ENCODE peak calls at places on chromosomes 1 and 21, in six cellular contexts. R is GM12892, J is K562, B is HepG2, C is SK-N-SH, X is H1. U is an unnamed sample.

GRCh38 chr1:59972216-59972924 is 45.8 kb upstream of the CYP2J2 start:
- DNase-seq in X (no peak), J (no peak), R (no peak), C (no peak), B (no peak), U (no peak)

GRCh38 chr1:177871633-177872562 is 98.0 kb downstream of the SEC16B start:
- DNase-seq in X (no peak), J (no peak), C (no peak), R (no peak), B (no peak), U (no peak)

GRCh38 chr1:12486401-12487005 is 131.5 kb downstream of the DHRS3 start:
- DNase-seq in J (no peak), B (no peak), X (no peak), R (no peak), C (no peak), U (no peak)

GRCh38 chr1:95974586-95974985 is 740.6 kb downstream of the RWDD3 start:
- DNase-seq in J (no peak), R (no peak), B (no peak), X (no peak), C (no peak), U (no peak)

GRCh38 chr1:200889571-200889970 is 5.1 kb upstream of the INAVA start:
- DNase-seq in C (no peak), J (no peak), B (no peak), X (no peak), R (no peak), U (no peak)

GRCh38 chr1:117675907-117676430 is 70.1 kb downstream of the TENT5C start:
- DNase-seq in B (no peak), X (no peak), R (no peak), C (no peak), J (no peak), U (no peak)

GRCh38 chr1:169202836-169203235 is 96.3 kb downstream of the ATP1B1 start:
- DNase-seq in X (no peak), J (no peak), C (no peak), B (peak), R (no peak), U (no peak)

GRCh38 chr1:153231363-153231762 is 14.0 kb downstream of the PRR9 start:
- DNase-seq in C (no peak), J (no peak), R (no peak), B (no peak), X (no peak), U (no peak)

GRCh38 chr1:220775238-220775853 is 11.4 kb upstream of the MTARC1 start:
- DNase-seq in R (no peak), B (peak), X (peak), J (peak), C (peak), U (peak)

DNA sequence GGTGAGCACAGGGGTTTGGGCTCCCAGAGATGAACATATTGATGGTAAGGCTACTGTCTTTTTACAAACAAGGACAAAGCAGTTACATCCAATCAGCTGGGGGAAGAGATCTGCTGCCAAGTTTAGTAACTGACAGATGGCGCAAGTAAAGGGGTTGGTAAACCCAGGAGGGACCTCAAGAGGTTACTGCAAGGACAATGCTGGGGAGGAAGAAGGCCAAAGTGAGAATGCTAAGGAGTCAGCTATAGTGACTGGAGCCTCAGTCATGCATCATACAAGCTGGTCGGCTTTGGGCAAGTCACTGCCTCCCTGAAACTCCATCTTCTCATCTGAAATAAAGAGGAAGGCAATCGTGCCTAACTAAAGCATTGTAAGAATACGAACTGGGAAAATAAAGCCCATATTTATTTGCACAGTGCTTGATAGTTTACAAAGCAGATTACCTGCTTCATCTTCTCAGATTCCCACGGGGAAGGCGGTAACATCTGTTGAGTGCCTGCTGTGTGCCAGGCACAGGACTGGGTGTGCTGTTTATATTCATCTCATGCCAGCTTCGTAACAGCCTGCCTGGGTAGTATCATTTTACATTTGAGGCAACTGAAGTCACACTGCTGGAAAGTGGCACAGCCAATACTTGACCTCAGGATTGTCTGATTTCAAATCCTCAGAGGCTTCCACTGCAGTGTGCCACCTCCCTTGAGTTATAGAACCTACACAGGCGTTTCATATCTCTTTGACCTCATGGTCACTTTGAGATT is 114.8 kb downstream of the BEND5 start:
- DNase-seq in C (no peak), B (no peak), J (no peak), X (no peak), R (no peak), U (no peak)
- TF ChIP-seq TAF1 in C (no peak), B (no peak), J (no peak), X (no peak), R (no peak), U (no peak)

GRCh38 chr1:209368864-209369598 is 214.5 kb upstream of the CAMK1G start:
- DNase-seq in X (no peak), J (no peak), R (no peak), C (no peak), B (no peak), U (no peak)

GRCh38 chr1:209367031-209367813 is 216.3 kb upstream of the CAMK1G start:
- DNase-seq in X (no peak), B (no peak), J (no peak), R (no peak), C (no peak), U (no peak)

GRCh38 chr1:209364716-209365115 is 218.8 kb upstream of the CAMK1G start:
- DNase-seq in C (no peak), X (no peak), B (no peak), J (no peak), R (no peak), U (no peak)

GRCh38 chr1:209363112-209363511 is 220.4 kb upstream of the CAMK1G start:
- DNase-seq in B (no peak), J (no peak), R (no peak), C (no peak), X (no peak), U (no peak)
- TF ChIP-seq TAF1 in B (no peak), J (no peak), R (no peak), C (no peak), X (no peak), U (no peak)

GRCh38 chr1:15852036-15852827 is 4.7 kb downstream of the SPEN start:
- DNase-seq in C (no peak), B (no peak), J (no peak), X (no peak), R (no peak), U (no peak)

GRCh38 chr1:15849775-15850449 is 2.4 kb downstream of the SPEN start:
- DNase-seq in J (peak), R (no peak), X (peak), C (peak), B (peak), U (no peak)

GRCh38 chr1:15848929-15849774 is 1.6 kb downstream of the SPEN start:
- DNase-seq in J (peak), C (peak), B (peak), X (peak), R (no peak), U (no peak)

GRCh38 chr1:15851251-15852035 is 3.9 kb downstream of the SPEN start:
- DNase-seq in X (peak), R (no peak), C (no peak), J (no peak), B (no peak), U (no peak)

DNA sequence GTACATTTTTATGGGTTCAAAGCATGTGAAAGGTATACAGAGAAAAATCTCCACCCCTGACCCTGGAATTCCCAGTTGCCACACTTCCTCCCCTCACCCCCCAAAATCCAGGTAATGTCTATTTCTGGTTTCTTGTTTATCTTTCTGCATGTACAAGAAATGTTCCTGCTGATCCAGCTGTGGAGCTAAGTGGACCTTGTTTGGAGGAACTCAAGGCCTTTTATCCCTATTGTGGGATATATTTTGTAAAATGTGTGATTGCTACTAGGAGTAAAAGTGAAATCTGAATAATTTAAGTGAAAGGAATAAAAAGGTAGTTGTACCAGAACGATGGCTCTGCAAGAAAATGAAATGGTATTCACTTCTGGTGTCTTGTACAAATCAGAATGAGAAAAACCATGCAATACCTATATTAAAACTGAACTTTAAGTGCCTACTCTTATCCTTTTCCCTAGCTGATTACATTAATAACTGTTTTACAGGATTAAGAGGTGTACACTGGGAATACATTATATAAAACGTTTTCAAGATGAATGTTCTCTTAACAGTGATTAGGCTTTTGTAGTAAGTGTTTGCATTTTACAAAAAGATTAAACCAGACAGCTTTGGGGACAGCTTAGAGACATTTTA is 3.1 kb downstream of the SPEN start:
- DNase-seq in C (no peak), J (no peak), X (peak), B (peak), R (no peak), U (no peak)
- TF ChIP-seq TAF1 in C (no peak), J (no peak), X (no peak), B (no peak), R (no peak), U (no peak)

GRCh38 chr1:217138839-217139466 is 415.7 kb upstream of the ESRRG start:
- DNase-seq in B (no peak), C (no peak), X (peak), R (no peak), J (no peak), U (no peak)
- TF ChIP-seq TAF1 in B (no peak), C (no peak), X (no peak), R (no peak), J (no peak), U (no peak)

GRCh38 chr21:44413566-44414290 is 41.6 kb upstream of the LRRC3 start:
- DNase-seq in J (no peak), R (no peak), B (no peak), X (no peak), C (no peak), U (no peak)
- TF ChIP-seq TAF1 in J (no peak), R (no peak), B (no peak), X (no peak), C (no peak), U (no peak)

DNA sequence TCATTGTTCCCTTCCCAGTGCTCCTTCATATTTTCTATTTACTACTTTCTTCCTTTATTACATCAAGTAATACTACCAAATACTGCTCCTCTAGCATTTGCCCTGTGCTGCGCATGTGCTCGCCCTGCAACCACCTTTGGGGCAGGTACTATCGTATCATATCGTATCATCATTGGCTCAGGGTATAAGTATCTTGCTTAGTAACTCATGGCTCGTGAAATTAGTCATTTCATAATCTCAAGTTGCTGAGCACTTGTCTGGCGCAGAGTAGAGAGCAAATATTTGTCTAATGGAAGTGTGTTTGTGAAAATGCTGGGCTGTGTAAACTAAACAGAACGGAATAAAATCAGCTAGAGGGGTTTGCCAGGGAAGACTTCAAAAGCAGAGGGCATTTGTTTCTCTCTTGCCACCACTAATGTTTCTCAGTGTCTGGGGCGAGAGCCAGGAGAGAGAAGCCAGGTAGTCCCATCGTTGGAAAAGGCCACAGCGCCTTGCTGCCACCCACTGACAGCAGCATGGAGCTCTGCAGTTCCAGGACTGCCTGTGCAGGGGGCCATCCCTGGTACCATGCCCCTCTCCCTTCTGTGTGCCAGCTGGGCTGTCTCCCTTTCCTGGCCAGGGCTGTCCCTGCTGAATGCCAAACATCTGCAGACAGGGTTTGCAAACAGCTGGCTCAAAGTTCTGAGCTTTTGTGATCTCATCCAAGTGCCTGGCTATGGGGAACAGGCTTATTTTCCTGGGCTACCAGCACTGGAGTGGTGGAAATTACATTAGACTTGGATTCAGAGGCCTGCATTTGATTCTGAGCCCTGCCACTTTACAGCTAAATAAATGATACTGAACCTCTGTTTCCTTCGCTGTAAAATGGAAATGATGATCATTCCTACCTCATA is 19.9 kb upstream of the CPT2 start:
- DNase-seq in J (no peak), R (no peak), C (peak), B (no peak), X (no peak), U (no peak)
- TF ChIP-seq TAF1 in J (no peak), R (no peak), C (no peak), B (no peak), X (no peak), U (no peak)

GRCh38 chr1:208007938-208008342 is 97.0 kb upstream of the CD34 start:
- DNase-seq in J (no peak), R (no peak), X (no peak), C (no peak), B (no peak), U (no peak)
- TF ChIP-seq TAF1 in J (no peak), R (no peak), X (no peak), C (no peak), B (no peak), U (no peak)

DNA sequence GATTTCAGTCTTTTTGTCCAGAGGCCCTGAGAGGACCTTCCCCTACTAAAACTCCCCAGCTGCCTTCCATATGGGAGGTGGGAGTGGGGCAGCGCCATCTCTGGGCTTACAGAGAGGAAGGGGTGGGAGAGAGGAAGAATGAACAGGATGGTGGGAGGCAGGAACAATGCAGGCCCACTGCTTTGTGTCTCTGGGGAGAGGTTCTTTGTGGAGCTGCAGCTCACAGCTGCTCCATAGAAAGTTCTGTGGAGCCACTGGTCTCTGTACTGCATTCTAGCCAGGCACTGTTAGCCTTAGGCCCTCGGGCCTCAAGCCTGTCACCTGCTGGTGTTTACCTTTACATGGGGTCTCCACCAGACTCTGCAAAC is 43.7 kb upstream of the A3GALT2 start:
- DNase-seq in R (no peak), J (no peak), B (no peak), X (no peak), C (no peak), U (no peak)
- TF ChIP-seq TAF1 in R (no peak), J (no peak), B (no peak), X (no peak), C (no peak), U (no peak)

GRCh38 chr1:167499657-167500056 is 18.7 kb downstream of the CD247 start:
- DNase-seq in X (no peak), J (no peak), B (no peak), C (no peak), R (peak), U (peak)
- TF ChIP-seq TAF1 in X (no peak), J (no peak), B (no peak), C (no peak), R (no peak), U (no peak)

U was measured in GM12891.